ENCODE peak calls at places on chromosomes 4 and X, in nine cellular contexts. W, J, X, V, N, R, B, H and G are unnamed samples. For H3K9me3 and H3K4me1, the result is how much of the 10 kb centered on the place peaks cover.

GRCh38 chr4:174283507-174284180 is at the start of the genes CEP44 and FBXO8:
- DNase-seq in X (peak), V (peak), H (peak), R (peak), N (peak), J (peak), B (peak), W (peak), G (peak)

GRCh38 chr4:48575964-48576363 is 85.9 kb downstream of the ZAR1 start:
- DNase-seq in B (peak), W (no peak), J (peak), X (no peak), H (no peak), N (no peak), V (no peak), R (no peak), G (no peak)

GRCh38 chr4:88244821-88245579 is 39.4 kb downstream of the PPM1K start:
- DNase-seq in N (no peak), J (no peak), H (peak), W (no peak), R (no peak), V (no peak), B (no peak), X (no peak), G (no peak)

GRCh38 chrX:17590892-17591740 is 146.2 kb upstream of the SCML1 start:
- DNase-seq in B (peak), V (peak), H (peak), X (peak), W (peak), J (peak), R (peak), N (peak), G (no peak)

GRCh38 chr4:75924309-75924708 is 16.5 kb downstream of the NAAA start:
- DNase-seq in W (no peak), J (no peak), B (no peak), X (no peak), R (no peak), H (no peak), N (no peak), V (no peak), G (no peak)

GRCh38 chr4:168437192-168437938 is 42.9 kb downstream of the DDX60L start:
- DNase-seq in J (no peak), X (no peak), W (no peak), V (no peak), B (no peak), H (no peak), R (no peak), N (no peak), G (no peak)

GRCh38 chrX:38220024-38220935 is at the start of gene SRPX:
- DNase-seq in B (peak), X (no peak), V (peak), H (peak), R (peak), J (peak), W (peak), N (peak), G (no peak)

GRCh38 chr4:67853336-67853735 is 30.5 kb downstream of the TMPRSS11D start:
- DNase-seq in R (no peak), J (no peak), B (no peak), W (no peak), X (no peak), V (no peak), N (no peak), H (no peak), G (no peak)

GRCh38 chr4:68011684-68012083 is 48.4 kb upstream of the TMPRSS11A start:
- DNase-seq in N (no peak), W (no peak), V (no peak), B (no peak), R (no peak), X (no peak), J (no peak), H (no peak), G (no peak)

GRCh38 chrX:75746891-75747639 is 38.0 kb downstream of the MAGEE2 start:
- DNase-seq in W (peak), B (peak), J (peak), N (no peak), V (peak), R (no peak), H (peak), X (no peak), G (no peak)
- H3K9me3 ChIP-seq in W (under half), B (under half), J (under half), N (under half), V (under half), R (under half), H (under half), X (under half), G (under half)

GRCh38 chrX:46683023-46683422 is 75.9 kb downstream of the SLC9A7 start:
- DNase-seq in R (no peak), V (no peak), N (no peak), X (no peak), W (no peak), B (peak), J (no peak), H (no peak), G (no peak)
- H3K27ac ChIP-seq in R (no peak), V (no peak), N (no peak), X (no peak), W (no peak), B (no peak), J (no peak), H (no peak), G (no peak)

GRCh38 chr4:3637326-3638016 is 105.2 kb upstream of the LRPAP1 start:
- DNase-seq in R (no peak), H (no peak), J (no peak), V (no peak), W (peak), N (no peak), B (peak), X (no peak), G (no peak)

GRCh38 chr4:3636628-3637320 is 104.6 kb upstream of the LRPAP1 start:
- DNase-seq in V (no peak), H (no peak), N (no peak), B (no peak), R (no peak), J (no peak), X (no peak), W (peak), G (no peak)

GRCh38 chr4:3634281-3635089 is 102.3 kb upstream of the LRPAP1 start:
- DNase-seq in X (no peak), J (no peak), R (no peak), W (peak), B (no peak), N (no peak), H (no peak), V (no peak), G (no peak)

GRCh38 chr4:3638080-3638715 is 106.0 kb upstream of the LRPAP1 start:
- DNase-seq in N (no peak), J (no peak), X (no peak), W (no peak), V (no peak), R (no peak), H (no peak), B (no peak), G (no peak)

DNA sequence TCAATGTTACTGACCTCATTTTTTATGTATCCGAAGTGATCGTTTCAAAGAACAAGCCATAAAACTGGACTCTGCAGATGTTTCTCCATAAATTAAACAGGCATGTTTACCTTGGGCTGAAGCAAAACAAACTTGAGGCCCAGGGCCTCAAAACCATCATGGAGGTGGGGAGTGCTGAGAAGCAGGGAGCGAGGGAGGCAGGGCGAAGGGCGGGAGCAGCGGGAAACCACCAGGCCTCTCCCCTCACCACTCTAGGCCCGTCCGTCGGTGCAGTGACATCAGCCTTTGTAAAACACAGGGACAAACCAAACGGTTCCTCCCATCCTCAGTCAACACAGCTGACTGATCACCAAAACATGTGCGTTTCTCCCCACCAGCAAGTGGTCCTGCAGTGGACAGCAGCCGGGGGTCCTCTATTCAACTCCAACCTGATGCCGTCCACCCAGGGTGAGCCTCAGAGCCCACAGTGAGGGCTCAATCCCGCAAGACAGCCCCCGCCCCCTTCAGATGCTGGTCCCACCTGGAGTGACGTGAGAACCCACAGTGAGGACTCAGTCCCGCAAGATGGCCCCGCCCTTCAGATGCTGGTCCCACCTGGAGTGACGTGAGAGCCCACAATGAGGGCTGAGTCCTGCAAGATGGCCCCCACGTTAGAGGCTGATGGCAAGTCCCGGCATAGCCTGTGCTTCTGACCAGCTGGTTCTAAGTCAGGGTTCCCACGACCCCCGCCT is 103.0 kb upstream of the LRPAP1 start:
- DNase-seq in J (no peak), R (no peak), B (no peak), V (no peak), X (no peak), W (peak), H (no peak), N (no peak), G (no peak)
- H3K4me1 ChIP-seq in J (under half), R (under half), B (under half), V (under half), X (under half), W (under half), H (under half), N (under half), G (under half)

GRCh38 chr4:190017357-190018200 is 9.5 kb downstream of the FRG2 start:
- DNase-seq in J (peak), H (no peak), R (no peak), X (no peak), B (peak), W (peak), V (no peak), N (no peak), G (no peak)
- H3K9me3 ChIP-seq in J (under half), H (under half), R (under half), X (under half), B (under half), W (under half), V (under half), N (under half), G (under half)

DNA sequence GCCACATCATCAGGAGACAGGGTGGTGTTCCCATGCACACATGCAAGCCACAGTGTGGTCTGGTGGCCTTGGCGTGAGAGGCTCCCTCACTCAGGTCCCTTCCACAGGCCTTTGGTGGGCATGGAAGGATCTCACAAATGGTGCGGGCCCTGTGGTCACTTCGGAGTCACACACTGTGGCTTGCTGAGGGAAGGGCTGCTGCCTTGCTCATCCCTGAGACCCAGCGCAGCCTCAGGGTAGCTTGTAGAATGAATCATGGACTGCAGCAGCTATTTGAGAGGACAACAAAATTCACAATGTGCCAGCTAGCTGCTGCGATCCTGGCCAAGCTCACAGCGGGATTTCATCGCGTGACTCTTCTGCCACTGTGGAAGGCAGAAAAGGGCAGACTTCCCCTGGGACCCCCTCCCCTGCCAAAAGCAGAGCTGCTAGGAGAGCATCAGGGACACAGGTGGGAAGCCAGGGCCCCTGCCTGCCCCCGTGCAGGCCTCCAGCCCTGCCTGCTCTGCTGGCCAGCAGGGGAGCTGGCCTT is 106.4 kb downstream of the ABLIM2 start:
- DNase-seq in V (no peak), R (no peak), W (peak), H (no peak), X (no peak), J (no peak), N (no peak), B (no peak), G (no peak)
- H3K27ac ChIP-seq in V (no peak), R (no peak), W (no peak), H (no peak), X (no peak), J (no peak), N (no peak), B (no peak), G (no peak)

GRCh38 chrX:2402361-2402690 is 98.5 kb downstream of the DHRSX start:
- DNase-seq in N (no peak), W (no peak), R (no peak), V (no peak), H (no peak), X (no peak), J (no peak), B (no peak), G (no peak)
- H3K4me1 ChIP-seq in N (under half), W (under half), R (under half), V (under half), H (under half), X (under half), J (under half), B (under half), G (under half)

DNA sequence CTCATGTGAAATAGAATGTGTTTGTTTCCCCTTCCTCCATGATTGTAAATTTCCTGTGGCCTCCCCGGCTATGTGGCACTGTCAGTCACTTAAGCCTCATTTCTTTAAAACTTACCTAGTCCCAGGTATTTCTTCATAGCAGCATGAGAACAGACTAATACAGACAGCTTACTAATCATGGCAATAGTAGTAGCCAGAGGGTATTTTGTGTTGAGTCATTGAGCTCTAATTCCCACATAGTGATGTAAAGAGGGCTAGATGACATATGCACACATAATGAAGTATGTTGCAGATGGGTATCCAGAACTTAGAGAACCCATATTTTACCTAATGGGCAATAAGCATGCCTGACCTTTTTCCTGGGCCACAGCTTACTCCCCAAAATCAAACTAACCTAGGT is 1197.2 kb downstream of the PCDH7 start:
- DNase-seq in X (no peak), H (no peak), W (no peak), N (no peak), J (no peak), V (no peak), B (no peak), R (no peak), G (no peak)
- H3K9me3 ChIP-seq in X (under half), H (under half), W (under half), N (under half), J (under half), V (under half), B (under half), R (under half), G (under half)

DNA sequence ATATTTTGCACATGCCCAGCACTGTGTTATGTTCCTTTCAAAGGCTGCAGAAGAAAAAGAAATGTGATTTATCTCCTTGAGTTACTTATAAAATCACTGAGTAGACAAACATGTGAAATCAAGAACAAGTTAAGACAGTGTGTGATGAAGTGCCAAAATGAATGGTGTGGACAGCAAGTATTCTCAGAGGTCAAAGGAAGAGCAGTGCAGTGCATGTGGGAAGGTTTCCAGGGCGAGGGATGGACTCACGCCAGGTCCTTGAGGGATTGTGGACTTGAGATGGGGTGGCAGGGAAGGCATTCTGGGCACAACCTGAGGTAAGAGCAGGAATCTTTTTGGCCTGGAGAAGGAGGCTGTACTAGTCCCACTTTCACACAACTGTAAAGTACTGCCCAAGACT is 115.5 kb downstream of the FNIP2 start:
- DNase-seq in X (no peak), J (no peak), R (no peak), V (no peak), H (no peak), N (no peak), W (no peak), B (no peak), G (no peak)
- H3K27ac ChIP-seq in X (no peak), J (no peak), R (no peak), V (no peak), H (no peak), N (no peak), W (no peak), B (no peak), G (no peak)

DNA sequence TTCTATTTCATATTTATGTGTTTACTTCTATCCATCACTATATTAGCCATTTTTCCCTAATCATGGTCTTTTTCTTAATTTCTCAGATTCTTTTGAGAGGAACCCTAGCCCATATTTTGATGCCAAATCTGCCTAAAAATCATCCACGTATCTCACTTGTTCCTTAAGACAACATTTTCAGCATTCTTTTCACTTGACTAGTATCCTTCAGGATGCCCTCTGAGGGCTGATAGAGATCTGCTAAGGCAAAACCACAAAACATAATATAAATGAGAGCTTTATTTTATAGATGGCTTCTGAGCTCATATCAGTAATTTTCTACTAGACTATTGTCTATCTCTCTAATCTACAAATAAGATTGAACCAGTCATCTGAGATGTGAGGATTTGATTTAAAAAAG is 341.9 kb downstream of the GPM6A start:
- DNase-seq in R (no peak), J (no peak), V (no peak), W (no peak), N (no peak), B (peak), X (no peak), H (no peak), G (no peak)
- H3K4me1 ChIP-seq in R (under half), J (under half), V (under half), W (under half), N (under half), B (under half), X (under half), H (under half), G (under half)